ENCODE peak calls at places on chromosomes 11 and 22, in eight cellular contexts. A is NCI-H2227 treated with DMSO at 0.1 percent for 48 hours; E is NCI-H2081; K is ecto neural progenitor cell; R is iPS DF 6.9; U is NCI-H1694; O is naive thymus-derived CD4-positive, alpha-beta T cell; T is germinal center. F is an unnamed sample.

GRCh38 chr11:102476812-102477211 is 24.2 kb upstream of the TMEM123 start:
- DNase-seq in A (no peak), E (peak), K (no peak), R (no peak), U (no peak), O (peak), T (no peak), F (peak)

GRCh38 chr11:12088047-12088481 is 22.3 kb upstream of the MICAL2 start:
- DNase-seq in A (no peak), E (no peak), K (no peak), R (no peak), U (no peak), O (no peak), T (no peak), F (peak)

GRCh38 chr11:70477607-70478006 is 79.3 kb downstream of the CTTN start:
- DNase-seq in A (peak), E (no peak), K (no peak), R (no peak), U (peak), O (no peak), T (no peak), F (no peak)

GRCh38 chr11:8101421-8101820 is 20.4 kb downstream of the TUB start:
- DNase-seq in A (no peak), E (no peak), K (no peak), R (no peak), U (no peak), O (no peak), T (no peak), F (no peak)

GRCh38 chr11:77127969-77128691 is at the start of gene MYO7A:
- DNase-seq in A (peak), E (peak), K (peak), R (peak), U (no peak), O (no peak), T (no peak), F (no peak)

GRCh38 chr22:48806227-48806781 is 1021.4 kb downstream of the BRD1 start:
- DNase-seq in A (no peak), E (no peak), K (no peak), R (no peak), U (no peak), O (no peak), T (no peak), F (no peak)

GRCh38 chr11:9692696-9693095 is 28.8 kb downstream of the SWAP70 start:
- DNase-seq in A (no peak), E (no peak), K (no peak), R (no peak), U (no peak), O (no peak), T (peak), F (no peak)

GRCh38 chr22:22710719-22711531 is 66.5 kb downstream of the GGTLC2 start:
- DNase-seq in A (no peak), E (peak), K (peak), R (no peak), U (peak), O (peak), T (peak), F (peak)

GRCh38 chr22:23183107-23183698 is 2.9 kb downstream of the BCR start:
- DNase-seq in A (peak), E (no peak), K (peak), R (peak), U (no peak), O (no peak), T (no peak), F (peak)

GRCh38 chr22:45202333-45203149 is 38.2 kb downstream of the KIAA0930 start:
- DNase-seq in A (no peak), E (no peak), K (no peak), R (no peak), U (no peak), O (no peak), T (no peak), F (no peak)

GRCh38 chr11:14980854-14981253 is 8.7 kb upstream of the CALCA start:
- DNase-seq in A (no peak), E (no peak), K (no peak), R (no peak), U (no peak), O (no peak), T (no peak), F (peak)